ENCODE peak calls at places on chromosomes 12 and 14, in five cellular contexts. One of them, this sample, is unnamed.

GRCh38 chr12:14771651-14772137 is 31.6 kb downstream of the WBP11 start:
- DNase-seq in neuronal stem cell: no peak
- DNase-seq in heart left ventricle: no peak
- DNase-seq in SK-N-SH: peak; percentile 25
- DNase-seq in gastrocnemius medialis: no peak
- DNase-seq in this sample: no peak

GRCh38 chr12:20309504-20310148 is 58.7 kb upstream of the PDE3A start:
- DNase-seq in neuronal stem cell: no peak
- DNase-seq in heart left ventricle: peak; percentile 76
- DNase-seq in SK-N-SH: no peak
- DNase-seq in gastrocnemius medialis: no peak
- DNase-seq in this sample: no peak

GRCh38 chr12:130286741-130287140 is 50.9 kb upstream of the PIWIL1 start:
- DNase-seq in neuronal stem cell: no peak
- DNase-seq in heart left ventricle: no peak
- DNase-seq in SK-N-SH: no peak
- DNase-seq in gastrocnemius medialis: no peak
- DNase-seq in this sample: no peak

GRCh38 chr12:43852744-43853143 is 16.9 kb downstream of the TMEM117 start:
- DNase-seq in neuronal stem cell: no peak
- DNase-seq in heart left ventricle: no peak
- DNase-seq in SK-N-SH: no peak
- DNase-seq in gastrocnemius medialis: no peak
- DNase-seq in this sample: no peak

GRCh38 chr12:71755146-71755892 is 656 bp downstream of the RAB21 start:
- DNase-seq in neuronal stem cell: no peak
- DNase-seq in heart left ventricle: peak; percentile 48
- DNase-seq in SK-N-SH: peak; percentile 18
- DNase-seq in gastrocnemius medialis: peak; percentile 23
- DNase-seq in this sample: peak; percentile 40

GRCh38 chr12:27436029-27436428 is 10.5 kb upstream of the SMCO2 start:
- DNase-seq in neuronal stem cell: no peak
- DNase-seq in heart left ventricle: no peak
- DNase-seq in SK-N-SH: no peak
- DNase-seq in gastrocnemius medialis: no peak
- DNase-seq in this sample: no peak

GRCh38 chr12:22130671-22131070 is 84.7 kb downstream of the CMAS start:
- DNase-seq in neuronal stem cell: no peak
- DNase-seq in heart left ventricle: no peak
- DNase-seq in SK-N-SH: no peak
- DNase-seq in gastrocnemius medialis: no peak
- DNase-seq in this sample: peak; percentile 71

GRCh38 chr12:24697769-24698168 is 251.1 kb downstream of the BCAT1 start:
- DNase-seq in neuronal stem cell: no peak
- DNase-seq in heart left ventricle: no peak
- DNase-seq in SK-N-SH: no peak
- DNase-seq in gastrocnemius medialis: no peak
- DNase-seq in this sample: no peak

GRCh38 chr14:104559043-104559768 is 20.4 kb upstream of the C14orf180 start:
- DNase-seq in neuronal stem cell: no peak
- DNase-seq in heart left ventricle: peak; percentile 17
- DNase-seq in SK-N-SH: no peak
- DNase-seq in gastrocnemius medialis: no peak
- DNase-seq in this sample: no peak

GRCh38 chr12:116969615-116970575 is 59.1 kb downstream of the FBXW8 start:
- DNase-seq in neuronal stem cell: no peak
- DNase-seq in heart left ventricle: peak; percentile 72
- DNase-seq in SK-N-SH: peak; percentile 78
- DNase-seq in gastrocnemius medialis: no peak
- DNase-seq in this sample: no peak

GRCh38 chr12:38384816-38385491 is 68.4 kb downstream of the ALG10B start:
- DNase-seq in neuronal stem cell: no peak
- DNase-seq in heart left ventricle: no peak
- DNase-seq in SK-N-SH: peak; percentile 0
- DNase-seq in gastrocnemius medialis: no peak
- DNase-seq in this sample: peak; percentile 6

GRCh38 chr12:1422604-1423315 is 171.6 kb downstream of the FBXL14 start:
- DNase-seq in neuronal stem cell: no peak
- DNase-seq in heart left ventricle: no peak
- DNase-seq in SK-N-SH: no peak
- DNase-seq in gastrocnemius medialis: no peak
- DNase-seq in this sample: no peak

GRCh38 chr12:46970636-46971035 is 108.8 kb upstream of the PCED1B start:
- DNase-seq in neuronal stem cell: no peak
- DNase-seq in heart left ventricle: no peak
- DNase-seq in SK-N-SH: no peak
- DNase-seq in gastrocnemius medialis: no peak
- DNase-seq in this sample: no peak

GRCh38 chr12:8037046-8037663 is 4.6 kb downstream of the FOXJ2 start:
- DNase-seq in neuronal stem cell: no peak
- DNase-seq in heart left ventricle: no peak
- DNase-seq in SK-N-SH: no peak
- DNase-seq in gastrocnemius medialis: no peak
- DNase-seq in this sample: no peak

GRCh38 chr12:78963439-78964222 is 99.1 kb downstream of the SYT1 start:
- DNase-seq in neuronal stem cell: no peak
- DNase-seq in heart left ventricle: no peak
- DNase-seq in SK-N-SH: no peak
- DNase-seq in gastrocnemius medialis: no peak
- DNase-seq in this sample: peak; percentile 33

GRCh38 chr14:72744416-72745120 is 149.3 kb downstream of the DPF3 start:
- DNase-seq in neuronal stem cell: no peak
- DNase-seq in heart left ventricle: no peak
- DNase-seq in SK-N-SH: no peak
- DNase-seq in gastrocnemius medialis: no peak
- DNase-seq in this sample: no peak

GRCh38 chr14:64109821-64110554 is 184.2 kb downstream of the ESR2 start:
- DNase-seq in neuronal stem cell: no peak
- DNase-seq in heart left ventricle: no peak
- DNase-seq in SK-N-SH: no peak
- DNase-seq in gastrocnemius medialis: no peak
- DNase-seq in this sample: no peak

DNA sequence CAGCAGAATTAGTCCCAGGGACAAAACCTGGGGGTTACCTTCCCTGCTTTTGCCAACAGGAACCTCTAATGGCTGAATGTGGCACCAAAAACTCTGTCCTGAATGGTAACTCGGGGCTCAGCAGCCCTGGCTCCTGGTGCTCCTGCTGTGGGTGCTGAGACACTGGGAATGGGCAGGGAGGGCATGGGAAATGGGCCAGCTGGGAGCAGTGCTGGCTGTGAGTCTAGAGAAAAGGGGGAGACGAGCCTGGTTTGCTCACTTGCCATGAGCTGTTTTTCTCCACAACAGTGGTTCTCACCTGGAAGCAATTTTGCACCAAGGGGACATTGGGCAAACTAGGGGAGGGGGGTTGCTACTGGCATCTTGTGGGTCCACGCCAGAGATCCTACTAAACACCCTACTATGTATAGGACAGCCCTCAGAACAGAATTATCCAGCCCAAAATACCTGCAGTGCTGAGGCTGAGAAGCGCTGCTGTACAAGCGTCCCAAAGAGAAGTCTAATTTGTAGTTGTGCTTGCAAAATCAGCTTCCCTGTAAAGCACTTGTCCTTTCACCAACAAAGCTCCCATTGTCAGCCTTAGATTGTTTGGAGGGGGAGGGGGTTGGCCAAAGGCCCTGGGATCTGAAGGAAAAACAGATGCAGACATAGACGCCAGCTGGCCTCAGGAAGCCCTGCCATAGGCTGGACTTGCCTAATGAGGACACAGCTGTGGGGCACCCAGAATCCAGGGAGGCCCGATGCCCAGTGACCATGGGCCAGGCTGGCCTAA is 3.6 kb downstream of the LRRC74A start:
- DNase-seq in neuronal stem cell: no peak
- DNase-seq in heart left ventricle: peak; percentile 79
- DNase-seq in SK-N-SH: peak; percentile 55
- DNase-seq in gastrocnemius medialis: no peak
- DNase-seq in this sample: no peak
- H3K27ac ChIP-seq in neuronal stem cell: no peak overlapping the region
- H3K27ac ChIP-seq in heart left ventricle: peak overlapping the region; percentile 59
- H3K27ac ChIP-seq in SK-N-SH: no peak overlapping the region
- H3K27ac ChIP-seq in gastrocnemius medialis: peak overlapping the region; percentile 18
- H3K27ac ChIP-seq in this sample: no peak overlapping the region

DNA sequence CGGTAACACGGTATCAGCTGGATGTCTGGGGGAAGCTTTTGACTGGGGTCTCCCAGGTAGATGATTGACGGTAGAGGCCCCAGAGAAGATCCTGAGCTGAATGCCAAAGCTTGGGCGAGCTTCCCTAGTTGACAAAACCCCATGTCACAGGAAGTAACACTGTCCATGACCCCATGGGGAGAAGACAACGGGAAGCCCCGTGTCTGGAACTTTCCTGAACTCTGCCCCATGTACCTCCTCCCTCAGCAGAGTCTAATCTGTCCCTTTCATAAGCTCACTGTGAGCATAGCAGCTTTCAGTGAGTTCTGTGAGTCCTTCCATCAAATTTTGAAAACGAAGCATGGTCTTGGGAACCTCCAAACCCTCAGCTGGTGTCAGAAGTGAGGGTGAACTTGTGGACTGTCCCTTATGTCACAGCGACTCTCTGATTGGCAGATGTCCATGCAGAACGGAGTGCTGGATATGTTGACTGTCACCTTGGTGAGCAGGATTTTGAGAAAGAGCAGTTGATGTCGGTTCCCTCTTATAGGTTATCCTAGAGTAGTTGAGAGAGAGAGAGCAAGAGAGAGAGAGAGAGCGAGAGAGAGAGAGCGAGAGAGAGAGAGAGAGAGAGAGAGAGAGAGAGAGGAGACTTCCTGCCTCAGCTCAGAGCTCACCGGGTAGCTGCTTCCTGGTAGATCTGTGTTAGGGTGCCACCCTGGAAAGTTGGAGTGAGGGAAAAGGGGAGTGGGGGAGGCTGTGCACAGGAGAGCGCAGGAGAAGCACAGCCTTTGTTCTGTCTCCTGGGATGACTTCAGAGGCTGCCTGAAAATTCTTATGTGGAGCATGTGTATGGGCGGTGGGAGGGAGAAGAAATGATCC is 29.9 kb upstream of the BEGAIN start:
- DNase-seq in neuronal stem cell: no peak
- DNase-seq in heart left ventricle: no peak
- DNase-seq in SK-N-SH: peak; percentile 14
- DNase-seq in gastrocnemius medialis: no peak
- DNase-seq in this sample: no peak
- H3K27ac ChIP-seq in neuronal stem cell: no peak overlapping the region
- H3K27ac ChIP-seq in heart left ventricle: no peak overlapping the region
- H3K27ac ChIP-seq in SK-N-SH: no peak overlapping the region
- H3K27ac ChIP-seq in gastrocnemius medialis: no peak overlapping the region
- H3K27ac ChIP-seq in this sample: no peak overlapping the region

GRCh38 chr12:89636776-89637160 is 71.9 kb downstream of the ATP2B1 start:
- DNase-seq in neuronal stem cell: no peak
- DNase-seq in heart left ventricle: no peak
- DNase-seq in SK-N-SH: no peak
- DNase-seq in gastrocnemius medialis: no peak
- DNase-seq in this sample: no peak
- H3K27ac ChIP-seq in neuronal stem cell: no peak overlapping the region
- H3K27ac ChIP-seq in heart left ventricle: no peak overlapping the region
- H3K27ac ChIP-seq in SK-N-SH: no peak overlapping the region
- H3K27ac ChIP-seq in gastrocnemius medialis: no peak overlapping the region
- H3K27ac ChIP-seq in this sample: no peak overlapping the region

DNA sequence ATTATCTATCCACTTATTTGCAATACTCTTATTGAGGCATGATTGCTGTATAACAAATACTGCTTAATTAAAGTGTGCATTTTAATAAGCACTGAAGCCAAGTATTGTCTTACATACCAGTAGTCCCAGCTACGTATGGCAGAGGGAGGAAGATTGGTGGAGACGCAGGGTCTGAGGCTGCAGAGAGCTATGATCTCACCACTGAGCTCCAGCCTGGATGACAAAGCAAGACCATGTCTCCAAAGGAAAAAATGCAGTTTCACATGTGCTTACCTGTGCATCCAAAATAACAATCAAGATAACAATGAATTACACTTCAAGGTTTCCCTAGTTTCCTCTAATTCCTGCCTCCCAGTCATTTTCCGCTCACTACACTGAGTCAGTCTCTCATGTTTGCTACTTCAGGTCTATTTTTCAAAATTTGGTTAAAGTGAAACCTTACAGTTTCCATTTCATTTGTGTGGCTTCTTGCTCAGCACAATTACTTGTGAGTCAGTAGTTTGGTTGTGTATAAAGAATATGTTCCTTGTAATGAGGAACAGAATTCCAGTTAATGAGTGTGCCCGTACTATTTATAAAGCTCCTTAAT is 1250.1 kb downstream of the TMEM121 start:
- DNase-seq in neuronal stem cell: no peak
- DNase-seq in heart left ventricle: no peak
- DNase-seq in SK-N-SH: no peak
- DNase-seq in gastrocnemius medialis: no peak
- DNase-seq in this sample: no peak
- H3K27ac ChIP-seq in neuronal stem cell: no peak overlapping the region
- H3K27ac ChIP-seq in heart left ventricle: no peak overlapping the region
- H3K27ac ChIP-seq in SK-N-SH: no peak overlapping the region
- H3K27ac ChIP-seq in gastrocnemius medialis: no peak overlapping the region
- H3K27ac ChIP-seq in this sample: no peak overlapping the region

DNA sequence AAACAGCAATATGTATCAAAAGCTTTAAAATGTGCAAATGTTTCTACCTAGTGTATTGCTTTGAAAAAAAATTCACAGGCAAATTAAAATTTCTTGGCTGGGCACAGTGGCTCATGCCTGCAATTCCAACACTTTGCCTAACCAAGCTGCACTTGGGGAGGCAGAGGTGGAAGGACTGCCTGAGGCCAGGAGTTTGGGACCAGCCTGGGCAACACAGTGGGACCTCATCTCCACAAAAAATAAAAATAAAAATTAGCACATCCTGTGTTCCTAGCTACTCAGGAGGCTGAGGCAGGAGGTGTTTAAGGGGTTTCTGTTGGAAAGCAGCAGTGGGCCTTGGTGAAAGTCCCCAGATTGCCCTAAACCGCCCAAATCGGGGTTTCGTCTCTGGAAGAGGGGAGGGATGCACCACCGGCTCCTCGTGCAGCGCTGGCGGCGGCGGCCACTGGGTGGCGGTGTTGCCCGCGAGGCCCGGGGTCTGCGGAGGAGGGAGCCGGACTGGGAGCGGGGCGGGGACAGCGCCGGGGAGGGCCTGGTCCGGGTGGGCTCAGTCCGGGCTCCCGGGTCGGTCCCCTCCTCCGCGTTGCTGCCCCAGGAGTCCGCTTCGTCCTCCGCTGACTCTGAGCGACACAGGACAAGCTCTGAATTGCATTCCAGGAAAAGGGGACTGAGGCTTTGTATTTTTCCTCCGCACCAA is 265.6 kb downstream of the AACS start:
- DNase-seq in neuronal stem cell: peak; percentile 84
- DNase-seq in heart left ventricle: peak; percentile 57
- DNase-seq in SK-N-SH: peak; percentile 93
- DNase-seq in gastrocnemius medialis: no peak
- DNase-seq in this sample: peak; percentile 76
- H3K27ac ChIP-seq in neuronal stem cell: peak overlapping the region; percentile 82
- H3K27ac ChIP-seq in heart left ventricle: no peak overlapping the region
- H3K27ac ChIP-seq in SK-N-SH: no peak overlapping the region
- H3K27ac ChIP-seq in gastrocnemius medialis: no peak overlapping the region
- H3K27ac ChIP-seq in this sample: no peak overlapping the region

GRCh38 chr14:24790196-24790595 is 156.2 kb upstream of the GZMB start:
- DNase-seq in neuronal stem cell: no peak
- DNase-seq in heart left ventricle: no peak
- DNase-seq in SK-N-SH: no peak
- DNase-seq in gastrocnemius medialis: no peak
- DNase-seq in this sample: no peak
- H3K27ac ChIP-seq in neuronal stem cell: no peak overlapping the region
- H3K27ac ChIP-seq in heart left ventricle: no peak overlapping the region
- H3K27ac ChIP-seq in SK-N-SH: no peak overlapping the region
- H3K27ac ChIP-seq in gastrocnemius medialis: no peak overlapping the region
- H3K27ac ChIP-seq in this sample: no peak overlapping the region

GRCh38 chr12:49937639-49938300 is 12.8 kb upstream of the AQP2 start:
- DNase-seq in neuronal stem cell: no peak
- DNase-seq in heart left ventricle: no peak
- DNase-seq in SK-N-SH: no peak
- DNase-seq in gastrocnemius medialis: no peak
- DNase-seq in this sample: peak; percentile 36
- H3K27ac ChIP-seq in neuronal stem cell: no peak overlapping the region
- H3K27ac ChIP-seq in heart left ventricle: no peak overlapping the region
- H3K27ac ChIP-seq in SK-N-SH: no peak overlapping the region
- H3K27ac ChIP-seq in gastrocnemius medialis: no peak overlapping the region
- H3K27ac ChIP-seq in this sample: peak overlapping the region; percentile 75

GRCh38 chr12:55996715-55997534 is at the start of gene SUOX:
- DNase-seq in neuronal stem cell: peak; percentile 94
- DNase-seq in heart left ventricle: peak; percentile 98
- DNase-seq in SK-N-SH: peak; percentile 96
- DNase-seq in gastrocnemius medialis: peak; percentile 97
- DNase-seq in this sample: peak; percentile 98
- H3K27ac ChIP-seq in neuronal stem cell: peak within 1 kb of the TSS; percentile 64
- H3K27ac ChIP-seq in heart left ventricle: peak within 1 kb of the TSS; percentile 88
- H3K27ac ChIP-seq in SK-N-SH: peak within 1 kb of the TSS; percentile 70
- H3K27ac ChIP-seq in gastrocnemius medialis: peak within 1 kb of the TSS; percentile 86
- H3K27ac ChIP-seq in this sample: peak within 1 kb of the TSS; percentile 83